ENCODE peak calls at places on chromosomes 3 and 15, in eight cellular contexts. One of them, this sample, is unnamed.

GRCh38 chr3:80993241-80993945 is 768.1 kb downstream of the GBE1 start:
- DNase-seq in sigmoid colon: no peak
- DNase-seq in stomach: no peak
- DNase-seq in lower leg skin: no peak
- DNase-seq in tibial artery: no peak
- DNase-seq in heart left ventricle: no peak
- DNase-seq in Caco-2: no peak
- DNase-seq in RWPE1: no peak
- DNase-seq in this sample: no peak

GRCh38 chr15:78761891-78762385 is 49.3 kb downstream of the ADAMTS7 start:
- DNase-seq in sigmoid colon: peak
- DNase-seq in stomach: no peak
- DNase-seq in lower leg skin: no peak
- DNase-seq in tibial artery: no peak
- DNase-seq in heart left ventricle: no peak
- DNase-seq in Caco-2: peak
- DNase-seq in RWPE1: no peak
- DNase-seq in this sample: no peak

GRCh38 chr15:53197426-53197839 is 407.3 kb upstream of the ONECUT1 start:
- DNase-seq in sigmoid colon: peak
- DNase-seq in stomach: peak
- DNase-seq in lower leg skin: peak
- DNase-seq in tibial artery: no peak
- DNase-seq in heart left ventricle: peak
- DNase-seq in Caco-2: peak
- DNase-seq in RWPE1: peak
- DNase-seq in this sample: peak

GRCh38 chr3:27078246-27078913 is 290.8 kb downstream of the NEK10 start:
- DNase-seq in sigmoid colon: no peak
- DNase-seq in stomach: no peak
- DNase-seq in lower leg skin: no peak
- DNase-seq in tibial artery: no peak
- DNase-seq in heart left ventricle: no peak
- DNase-seq in Caco-2: no peak
- DNase-seq in RWPE1: no peak
- DNase-seq in this sample: no peak

GRCh38 chr3:9749333-9749662 is 454 bp upstream of the OGG1 start:
- DNase-seq in sigmoid colon: peak
- DNase-seq in stomach: no peak
- DNase-seq in lower leg skin: no peak
- DNase-seq in tibial artery: no peak
- DNase-seq in heart left ventricle: no peak
- DNase-seq in Caco-2: no peak
- DNase-seq in RWPE1: no peak
- DNase-seq in this sample: no peak

GRCh38 chr3:50323614-50324199 is 1.2 kb upstream of the HYAL2 start:
- DNase-seq in sigmoid colon: no peak
- DNase-seq in stomach: no peak
- DNase-seq in lower leg skin: peak
- DNase-seq in tibial artery: peak
- DNase-seq in heart left ventricle: peak
- DNase-seq in Caco-2: no peak
- DNase-seq in RWPE1: no peak
- DNase-seq in this sample: no peak

GRCh38 chr3:5226783-5227182 is 39.3 kb downstream of the EDEM1 start:
- DNase-seq in sigmoid colon: no peak
- DNase-seq in stomach: no peak
- DNase-seq in lower leg skin: no peak
- DNase-seq in tibial artery: no peak
- DNase-seq in heart left ventricle: no peak
- DNase-seq in Caco-2: no peak
- DNase-seq in RWPE1: peak
- DNase-seq in this sample: peak

GRCh38 chr3:13348671-13349396 is 71.3 kb downstream of the NUP210 start:
- DNase-seq in sigmoid colon: no peak
- DNase-seq in stomach: no peak
- DNase-seq in lower leg skin: no peak
- DNase-seq in tibial artery: no peak
- DNase-seq in heart left ventricle: no peak
- DNase-seq in Caco-2: no peak
- DNase-seq in RWPE1: no peak
- DNase-seq in this sample: peak

GRCh38 chr15:58669108-58669507 is 80.4 kb downstream of the ADAM10 start:
- DNase-seq in sigmoid colon: no peak
- DNase-seq in stomach: no peak
- DNase-seq in lower leg skin: no peak
- DNase-seq in tibial artery: no peak
- DNase-seq in heart left ventricle: no peak
- DNase-seq in Caco-2: no peak
- DNase-seq in RWPE1: no peak
- DNase-seq in this sample: no peak

GRCh38 chr3:129602309-129602708 is 4.2 kb downstream of the PLXND1 start:
- DNase-seq in sigmoid colon: no peak
- DNase-seq in stomach: no peak
- DNase-seq in lower leg skin: no peak
- DNase-seq in tibial artery: no peak
- DNase-seq in heart left ventricle: no peak
- DNase-seq in Caco-2: no peak
- DNase-seq in RWPE1: no peak
- DNase-seq in this sample: no peak

GRCh38 chr3:194598771-194599557 is 34.3 kb downstream of the TMEM44 start:
- DNase-seq in sigmoid colon: no peak
- DNase-seq in stomach: no peak
- DNase-seq in lower leg skin: no peak
- DNase-seq in tibial artery: no peak
- DNase-seq in heart left ventricle: peak
- DNase-seq in Caco-2: no peak
- DNase-seq in RWPE1: no peak
- DNase-seq in this sample: peak

GRCh38 chr15:83858820-83859505 is 205.0 kb downstream of the ADAMTSL3 start:
- DNase-seq in sigmoid colon: no peak
- DNase-seq in stomach: no peak
- DNase-seq in lower leg skin: no peak
- DNase-seq in tibial artery: no peak
- DNase-seq in heart left ventricle: no peak
- DNase-seq in Caco-2: no peak
- DNase-seq in RWPE1: no peak
- DNase-seq in this sample: no peak

GRCh38 chr3:15685927-15686326 is 84.4 kb downstream of the BTD start:
- DNase-seq in sigmoid colon: no peak
- DNase-seq in stomach: no peak
- DNase-seq in lower leg skin: no peak
- DNase-seq in tibial artery: no peak
- DNase-seq in heart left ventricle: no peak
- DNase-seq in Caco-2: no peak
- DNase-seq in RWPE1: no peak
- DNase-seq in this sample: no peak

GRCh38 chr3:24137958-24138875 is 193.1 kb downstream of the NR1D2 start:
- DNase-seq in sigmoid colon: no peak
- DNase-seq in stomach: peak
- DNase-seq in lower leg skin: no peak
- DNase-seq in tibial artery: no peak
- DNase-seq in heart left ventricle: no peak
- DNase-seq in Caco-2: no peak
- DNase-seq in RWPE1: peak
- DNase-seq in this sample: no peak

GRCh38 chr3:1611824-1612223 is 486.8 kb upstream of the CNTN4 start:
- DNase-seq in sigmoid colon: no peak
- DNase-seq in stomach: no peak
- DNase-seq in lower leg skin: no peak
- DNase-seq in tibial artery: no peak
- DNase-seq in heart left ventricle: no peak
- DNase-seq in Caco-2: no peak
- DNase-seq in RWPE1: no peak
- DNase-seq in this sample: no peak

GRCh38 chr15:69321041-69321554 is 22.4 kb downstream of the PAQR5 start:
- DNase-seq in sigmoid colon: no peak
- DNase-seq in stomach: no peak
- DNase-seq in lower leg skin: no peak
- DNase-seq in tibial artery: no peak
- DNase-seq in heart left ventricle: no peak
- DNase-seq in Caco-2: no peak
- DNase-seq in RWPE1: no peak
- DNase-seq in this sample: no peak

GRCh38 chr15:94864600-94864999 is 633.2 kb downstream of the MCTP2 start:
- DNase-seq in sigmoid colon: no peak
- DNase-seq in stomach: no peak
- DNase-seq in lower leg skin: no peak
- DNase-seq in tibial artery: no peak
- DNase-seq in heart left ventricle: no peak
- DNase-seq in Caco-2: no peak
- DNase-seq in RWPE1: no peak
- DNase-seq in this sample: no peak

GRCh38 chr15:42151736-42152135 is 4.7 kb downstream of the PLA2G4F start:
- DNase-seq in sigmoid colon: no peak
- DNase-seq in stomach: no peak
- DNase-seq in lower leg skin: no peak
- DNase-seq in tibial artery: peak
- DNase-seq in heart left ventricle: no peak
- DNase-seq in Caco-2: peak
- DNase-seq in RWPE1: no peak
- DNase-seq in this sample: no peak

GRCh38 chr15:42490743-42491539 is at the start of gene ZNF106:
- DNase-seq in sigmoid colon: peak
- DNase-seq in stomach: peak
- DNase-seq in lower leg skin: peak
- DNase-seq in tibial artery: peak
- DNase-seq in heart left ventricle: peak
- DNase-seq in Caco-2: peak
- DNase-seq in RWPE1: peak
- DNase-seq in this sample: peak

GRCh38 chr15:66879968-66880367 is 177.9 kb downstream of the SMAD6 start:
- DNase-seq in sigmoid colon: peak
- DNase-seq in stomach: no peak
- DNase-seq in lower leg skin: no peak
- DNase-seq in tibial artery: no peak
- DNase-seq in heart left ventricle: no peak
- DNase-seq in Caco-2: no peak
- DNase-seq in RWPE1: no peak
- DNase-seq in this sample: no peak

GRCh38 chr3:34053631-34054030 is 255.2 kb downstream of the PDCD6IP start:
- DNase-seq in sigmoid colon: no peak
- DNase-seq in stomach: no peak
- DNase-seq in lower leg skin: no peak
- DNase-seq in tibial artery: no peak
- DNase-seq in heart left ventricle: no peak
- DNase-seq in Caco-2: no peak
- DNase-seq in RWPE1: no peak
- DNase-seq in this sample: no peak

GRCh38 chr3:49236226-49236625 is 40.8 kb downstream of the C3orf62 start:
- DNase-seq in sigmoid colon: no peak
- DNase-seq in stomach: no peak
- DNase-seq in lower leg skin: no peak
- DNase-seq in tibial artery: no peak
- DNase-seq in heart left ventricle: no peak
- DNase-seq in Caco-2: no peak
- DNase-seq in RWPE1: no peak
- DNase-seq in this sample: no peak

GRCh38 chr3:146382386-146382785 is 87.0 kb downstream of the PLSCR2 start:
- DNase-seq in sigmoid colon: no peak
- DNase-seq in stomach: no peak
- DNase-seq in lower leg skin: no peak
- DNase-seq in tibial artery: no peak
- DNase-seq in heart left ventricle: no peak
- DNase-seq in Caco-2: peak
- DNase-seq in RWPE1: peak
- DNase-seq in this sample: peak
- TF ChIP-seq CTCF in sigmoid colon: no peak
- TF ChIP-seq CTCF in stomach: no peak
- TF ChIP-seq CTCF in lower leg skin: no peak
- TF ChIP-seq CTCF in tibial artery: no peak
- TF ChIP-seq CTCF in heart left ventricle: no peak
- TF ChIP-seq CTCF in Caco-2: peak
- TF ChIP-seq CTCF in RWPE1: peak
- TF ChIP-seq CTCF in this sample: peak

DNA sequence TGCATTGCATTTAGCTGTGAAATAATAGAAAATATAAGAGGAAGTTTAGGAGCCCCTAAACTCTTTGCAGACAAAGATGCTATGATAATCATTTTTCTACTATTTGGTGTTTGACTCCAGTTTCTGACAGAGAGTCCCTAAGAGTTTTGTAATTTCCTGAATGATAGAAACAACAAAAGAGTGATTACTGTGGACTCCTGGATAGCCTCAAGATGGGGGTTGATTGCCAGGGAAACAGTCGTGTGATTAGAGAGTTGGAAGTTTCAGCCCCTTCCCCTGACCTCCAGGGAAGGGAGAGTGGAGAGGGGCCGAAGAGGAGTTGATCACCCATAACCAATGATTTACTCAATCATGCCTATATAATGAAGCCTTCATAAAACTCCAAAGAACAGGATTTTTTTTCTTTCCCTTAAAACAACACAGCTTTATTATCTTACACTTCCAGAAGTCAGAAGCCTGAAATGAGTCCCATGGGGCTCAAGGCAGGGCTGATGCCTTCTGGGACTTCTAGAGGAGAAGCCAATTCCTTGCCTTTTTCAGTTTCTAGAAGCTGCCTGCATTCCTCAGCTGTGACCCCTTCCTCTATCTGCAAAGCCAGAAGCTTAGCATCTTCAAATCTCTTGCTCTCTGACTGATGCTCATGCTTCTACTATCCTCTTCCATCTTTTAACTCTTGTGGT is 292.3 kb upstream of the ZPLD1 start:
- DNase-seq in sigmoid colon: no peak
- DNase-seq in stomach: no peak
- DNase-seq in lower leg skin: no peak
- DNase-seq in tibial artery: no peak
- DNase-seq in heart left ventricle: no peak
- DNase-seq in Caco-2: no peak
- DNase-seq in RWPE1: no peak
- DNase-seq in this sample: no peak
- TF ChIP-seq CTCF in sigmoid colon: no peak
- TF ChIP-seq CTCF in stomach: no peak
- TF ChIP-seq CTCF in lower leg skin: no peak
- TF ChIP-seq CTCF in tibial artery: no peak
- TF ChIP-seq CTCF in heart left ventricle: no peak
- TF ChIP-seq CTCF in Caco-2: no peak
- TF ChIP-seq CTCF in RWPE1: no peak
- TF ChIP-seq CTCF in this sample: no peak

GRCh38 chr3:154791611-154792010 is 288.5 kb upstream of the MME start:
- DNase-seq in sigmoid colon: no peak
- DNase-seq in stomach: no peak
- DNase-seq in lower leg skin: no peak
- DNase-seq in tibial artery: no peak
- DNase-seq in heart left ventricle: no peak
- DNase-seq in Caco-2: no peak
- DNase-seq in RWPE1: no peak
- DNase-seq in this sample: no peak
- TF ChIP-seq CTCF in sigmoid colon: no peak
- TF ChIP-seq CTCF in stomach: no peak
- TF ChIP-seq CTCF in lower leg skin: no peak
- TF ChIP-seq CTCF in tibial artery: no peak
- TF ChIP-seq CTCF in heart left ventricle: no peak
- TF ChIP-seq CTCF in Caco-2: no peak
- TF ChIP-seq CTCF in RWPE1: no peak
- TF ChIP-seq CTCF in this sample: no peak

GRCh38 chr3:11716576-11717250 is 73.0 kb upstream of the VGLL4 start:
- DNase-seq in sigmoid colon: no peak
- DNase-seq in stomach: no peak
- DNase-seq in lower leg skin: no peak
- DNase-seq in tibial artery: no peak
- DNase-seq in heart left ventricle: no peak
- DNase-seq in Caco-2: no peak
- DNase-seq in RWPE1: peak
- DNase-seq in this sample: peak
- TF ChIP-seq CTCF in sigmoid colon: no peak
- TF ChIP-seq CTCF in stomach: no peak
- TF ChIP-seq CTCF in lower leg skin: no peak
- TF ChIP-seq CTCF in tibial artery: no peak
- TF ChIP-seq CTCF in heart left ventricle: no peak
- TF ChIP-seq CTCF in Caco-2: no peak
- TF ChIP-seq CTCF in RWPE1: no peak
- TF ChIP-seq CTCF in this sample: no peak

This sample was measured in astrocyte of the spinal cord.